ENCODE peak calls at places on chromosomes 7 and 10, in four cellular contexts. One of them, this sample, is unnamed.
A peak's percentile ranks its signal among the peaks of the same experiment; 100 is the strongest.

GRCh38 chr7:118219157-118219512 is 5.4 kb upstream of the ANKRD7 start:
- DNase-seq in left ventricle myocardium inferior: no peak
- DNase-seq in tibial artery: no peak
- DNase-seq in choroid plexus epithelial cell: no peak
- DNase-seq in this sample: no peak

GRCh38 chr10:116848032-116848911 is 1.0 kb upstream of the ENO4 start:
- DNase-seq in left ventricle myocardium inferior: no peak
- DNase-seq in tibial artery: no peak
- DNase-seq in choroid plexus epithelial cell: no peak
- DNase-seq in this sample: no peak

GRCh38 chr7:13508586-13508985 is 480.9 kb downstream of the ETV1 start:
- DNase-seq in choroid plexus epithelial cell: peak; percentile 53
- DNase-seq in left ventricle myocardium inferior: no peak
- DNase-seq in tibial artery: no peak
- DNase-seq in this sample: no peak

GRCh38 chr10:46291817-46292572 is 5.2 kb downstream of the ANTXRL start:
- DNase-seq in choroid plexus epithelial cell: no peak
- DNase-seq in tibial artery: no peak
- DNase-seq in left ventricle myocardium inferior: no peak
- DNase-seq in this sample: no peak

GRCh38 chr7:30983042-30983913 is 19.5 kb downstream of the GHRHR start:
- DNase-seq in left ventricle myocardium inferior: peak; percentile 83
- DNase-seq in choroid plexus epithelial cell: peak; percentile 89
- DNase-seq in tibial artery: peak; percentile 77
- DNase-seq in this sample: no peak

GRCh38 chr7:143490719-143491306 is 13.1 kb downstream of the TAS2R41 start:
- DNase-seq in tibial artery: peak; percentile 37
- DNase-seq in choroid plexus epithelial cell: peak; percentile 55
- DNase-seq in left ventricle myocardium inferior: no peak
- DNase-seq in this sample: no peak

GRCh38 chr7:106775552-106775936 is 89.5 kb upstream of the PIK3CG start:
- DNase-seq in tibial artery: no peak
- DNase-seq in choroid plexus epithelial cell: peak; percentile 80
- DNase-seq in left ventricle myocardium inferior: no peak
- DNase-seq in this sample: peak; percentile 66

GRCh38 chr7:108097703-108098102 is 32.5 kb downstream of the LAMB4 start:
- DNase-seq in tibial artery: no peak
- DNase-seq in left ventricle myocardium inferior: no peak
- DNase-seq in choroid plexus epithelial cell: no peak
- DNase-seq in this sample: no peak

GRCh38 chr7:12771378-12771877 is 84.0 kb downstream of the ARL4A start:
- DNase-seq in choroid plexus epithelial cell: peak; percentile 25
- DNase-seq in left ventricle myocardium inferior: no peak
- DNase-seq in tibial artery: peak; percentile 31
- DNase-seq in this sample: no peak

GRCh38 chr10:103896225-103896624 is 21.8 kb downstream of the STN1 start:
- DNase-seq in left ventricle myocardium inferior: no peak
- DNase-seq in choroid plexus epithelial cell: peak; percentile 73
- DNase-seq in tibial artery: no peak
- DNase-seq in this sample: no peak

GRCh38 chr7:131538071-131538790 is 18.2 kb downstream of the PODXL start:
- DNase-seq in left ventricle myocardium inferior: no peak
- DNase-seq in tibial artery: no peak
- DNase-seq in choroid plexus epithelial cell: peak; percentile 54
- DNase-seq in this sample: no peak

GRCh38 chr7:2706685-2707126 is 18.7 kb downstream of the AMZ1 start:
- DNase-seq in tibial artery: no peak
- DNase-seq in left ventricle myocardium inferior: no peak
- DNase-seq in choroid plexus epithelial cell: no peak
- DNase-seq in this sample: no peak

GRCh38 chr10:117653170-117653515 is 110.6 kb downstream of the EMX2 start:
- DNase-seq in left ventricle myocardium inferior: no peak
- DNase-seq in tibial artery: no peak
- DNase-seq in choroid plexus epithelial cell: peak; percentile 97
- DNase-seq in this sample: peak; percentile 93

GRCh38 chr7:93987297-93987696 is 16.9 kb downstream of the BET1 start:
- DNase-seq in choroid plexus epithelial cell: no peak
- DNase-seq in tibial artery: no peak
- DNase-seq in left ventricle myocardium inferior: no peak
- DNase-seq in this sample: no peak

GRCh38 chr10:124671486-124672075 is 72.6 kb downstream of the FAM53B start:
- DNase-seq in choroid plexus epithelial cell: peak; percentile 23
- DNase-seq in tibial artery: no peak
- DNase-seq in left ventricle myocardium inferior: peak; percentile 59
- DNase-seq in this sample: no peak

GRCh38 chr10:133618851-133619250 is 7.7 kb downstream of the FRG2B start:
- DNase-seq in choroid plexus epithelial cell: no peak
- DNase-seq in tibial artery: no peak
- DNase-seq in left ventricle myocardium inferior: no peak
- DNase-seq in this sample: no peak

GRCh38 chr10:95604630-95605029 is 43.5 kb upstream of the SORBS1 start:
- DNase-seq in choroid plexus epithelial cell: no peak
- DNase-seq in left ventricle myocardium inferior: no peak
- DNase-seq in tibial artery: no peak
- DNase-seq in this sample: no peak

GRCh38 chr10:70589762-70590662 is 12.5 kb downstream of the PRF1 start:
- DNase-seq in choroid plexus epithelial cell: peak; percentile 52
- DNase-seq in tibial artery: no peak
- DNase-seq in left ventricle myocardium inferior: peak; percentile 67
- DNase-seq in this sample: no peak

DNA sequence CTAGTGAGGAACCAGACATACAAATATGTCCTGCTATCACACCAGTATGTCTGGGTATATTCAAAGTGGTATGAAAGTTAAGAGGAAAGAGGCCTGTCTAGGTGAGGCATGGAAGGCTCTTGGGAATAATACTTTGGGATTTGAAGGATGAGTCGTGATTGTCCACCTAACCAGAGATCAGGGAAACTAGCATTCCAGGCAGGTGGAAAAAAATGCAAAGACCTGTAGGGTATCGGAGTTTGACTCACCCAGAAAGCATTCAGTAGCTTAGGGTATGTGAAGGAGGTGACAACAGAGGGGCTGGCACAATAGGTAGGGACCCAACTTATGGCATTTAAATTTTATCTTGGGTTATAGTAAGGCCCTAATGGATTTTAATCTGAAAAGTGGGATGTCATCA is 950 bp upstream of the GCC1 start:
- DNase-seq in tibial artery: no peak
- DNase-seq in left ventricle myocardium inferior: no peak
- DNase-seq in choroid plexus epithelial cell: no peak
- DNase-seq in this sample: no peak
- H3K4me3 ChIP-seq in tibial artery: no peak overlapping the region
- H3K4me3 ChIP-seq in left ventricle myocardium inferior: peak overlapping the region; percentile 79
- H3K4me3 ChIP-seq in choroid plexus epithelial cell: no peak overlapping the region
- H3K4me3 ChIP-seq in this sample: no peak overlapping the region

GRCh38 chr10:121927841-121928527 is at the start of gene ATE1:
- DNase-seq in tibial artery: peak; percentile 93
- DNase-seq in left ventricle myocardium inferior: peak; percentile 92
- DNase-seq in choroid plexus epithelial cell: peak; percentile 93
- DNase-seq in this sample: no peak
- TF ChIP-seq CTCF in tibial artery: peak; percentile 6
- TF ChIP-seq CTCF in left ventricle myocardium inferior: peak; percentile 12
- TF ChIP-seq CTCF in choroid plexus epithelial cell: peak; percentile 30
- TF ChIP-seq CTCF in this sample: peak; percentile 11

GRCh38 chr7:3862774-3863173 is 561.7 kb downstream of the SDK1 start:
- DNase-seq in tibial artery: no peak
- DNase-seq in left ventricle myocardium inferior: no peak
- DNase-seq in choroid plexus epithelial cell: no peak
- DNase-seq in this sample: no peak
- H3K4me3 ChIP-seq in tibial artery: no peak overlapping the region
- H3K4me3 ChIP-seq in left ventricle myocardium inferior: no peak overlapping the region
- H3K4me3 ChIP-seq in choroid plexus epithelial cell: no peak overlapping the region
- H3K4me3 ChIP-seq in this sample: no peak overlapping the region

GRCh38 chr7:16958724-16959123 is 76.9 kb upstream of the AGR3 start:
- DNase-seq in left ventricle myocardium inferior: no peak
- DNase-seq in tibial artery: no peak
- DNase-seq in choroid plexus epithelial cell: no peak
- DNase-seq in this sample: no peak

GRCh38 chr7:16962986-16963385 is 81.2 kb upstream of the AGR3 start:
- DNase-seq in choroid plexus epithelial cell: peak; percentile 26
- DNase-seq in tibial artery: no peak
- DNase-seq in left ventricle myocardium inferior: no peak
- DNase-seq in this sample: no peak

GRCh38 chr7:16967174-16967868 is 85.5 kb upstream of the AGR3 start:
- DNase-seq in choroid plexus epithelial cell: no peak
- DNase-seq in left ventricle myocardium inferior: no peak
- DNase-seq in tibial artery: no peak
- DNase-seq in this sample: no peak

GRCh38 chr7:16960566-16960965 is 78.8 kb upstream of the AGR3 start:
- DNase-seq in tibial artery: no peak
- DNase-seq in choroid plexus epithelial cell: no peak
- DNase-seq in left ventricle myocardium inferior: no peak
- DNase-seq in this sample: no peak

DNA sequence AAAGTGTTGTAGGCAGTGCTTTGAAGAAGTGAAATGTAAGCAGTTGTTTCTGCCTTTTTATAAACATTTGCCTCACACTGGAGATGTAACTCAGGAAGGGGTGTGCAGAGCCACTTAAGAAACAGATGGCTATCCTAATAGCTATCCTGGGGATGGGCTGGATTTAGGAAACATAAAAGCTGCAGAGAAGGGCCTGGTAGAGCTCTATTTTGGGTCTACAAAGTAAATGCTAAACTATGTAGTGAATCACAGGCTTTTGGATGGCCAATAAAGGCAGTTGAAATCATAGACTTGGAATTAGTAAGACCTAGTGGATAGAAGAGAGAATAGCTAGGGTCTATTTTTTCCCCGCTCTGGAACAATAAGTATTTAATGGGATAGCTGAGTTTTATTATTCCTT is 79.9 kb upstream of the AGR3 start:
- DNase-seq in tibial artery: no peak
- DNase-seq in left ventricle myocardium inferior: no peak
- DNase-seq in choroid plexus epithelial cell: no peak
- DNase-seq in this sample: no peak
- TF ChIP-seq CTCF in tibial artery: peak; percentile 6
- TF ChIP-seq CTCF in left ventricle myocardium inferior: no peak
- TF ChIP-seq CTCF in choroid plexus epithelial cell: no peak
- TF ChIP-seq CTCF in this sample: no peak

GRCh38 chr10:99449023-99449422 is 18.6 kb upstream of the GOT1 start:
- DNase-seq in left ventricle myocardium inferior: no peak
- DNase-seq in tibial artery: no peak
- DNase-seq in choroid plexus epithelial cell: no peak
- DNase-seq in this sample: no peak

GRCh38 chr10:99451981-99452380 is 21.6 kb upstream of the GOT1 start:
- DNase-seq in tibial artery: no peak
- DNase-seq in choroid plexus epithelial cell: no peak
- DNase-seq in left ventricle myocardium inferior: no peak
- DNase-seq in this sample: no peak

GRCh38 chr10:99450624-99451498 is 20.4 kb upstream of the GOT1 start:
- DNase-seq in tibial artery: no peak
- DNase-seq in left ventricle myocardium inferior: no peak
- DNase-seq in choroid plexus epithelial cell: peak; percentile 24
- DNase-seq in this sample: no peak

GRCh38 chr10:99451499-99451788 is 21.0 kb upstream of the GOT1 start:
- DNase-seq in tibial artery: no peak
- DNase-seq in left ventricle myocardium inferior: no peak
- DNase-seq in choroid plexus epithelial cell: no peak
- DNase-seq in this sample: no peak

DNA sequence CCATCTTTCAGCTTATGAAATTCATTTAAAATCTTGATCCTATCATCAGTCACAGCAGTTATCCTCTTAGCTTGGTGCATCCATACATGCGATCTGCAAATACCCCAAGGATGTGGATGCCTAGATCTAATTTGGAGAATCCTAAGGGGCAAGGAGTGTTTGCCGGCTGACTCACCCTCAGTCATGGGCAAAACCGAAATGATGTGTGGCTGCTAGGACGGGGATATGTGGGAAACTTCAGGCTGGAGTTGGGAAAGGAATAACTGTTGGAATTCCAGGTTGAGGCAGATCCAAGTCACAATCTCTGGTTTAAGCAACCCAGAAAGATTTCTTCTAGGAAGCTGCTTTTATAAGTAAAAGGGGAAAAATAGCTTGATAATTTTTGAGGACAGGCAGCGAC is 19.7 kb upstream of the GOT1 start:
- DNase-seq in choroid plexus epithelial cell: no peak
- DNase-seq in left ventricle myocardium inferior: no peak
- DNase-seq in tibial artery: no peak
- DNase-seq in this sample: no peak
- H3K4me3 ChIP-seq in choroid plexus epithelial cell: no peak overlapping the region
- H3K4me3 ChIP-seq in left ventricle myocardium inferior: peak overlapping the region; percentile 0
- H3K4me3 ChIP-seq in tibial artery: no peak overlapping the region
- H3K4me3 ChIP-seq in this sample: no peak overlapping the region

GRCh38 chr7:7662527-7662926 is 22.0 kb downstream of the UMAD1 start:
- DNase-seq in choroid plexus epithelial cell: peak; percentile 55
- DNase-seq in tibial artery: no peak
- DNase-seq in left ventricle myocardium inferior: no peak
- DNase-seq in this sample: no peak
- TF ChIP-seq CTCF in choroid plexus epithelial cell: peak; percentile 74
- TF ChIP-seq CTCF in tibial artery: no peak
- TF ChIP-seq CTCF in left ventricle myocardium inferior: peak; percentile 49
- TF ChIP-seq CTCF in this sample: peak; percentile 47

DNA sequence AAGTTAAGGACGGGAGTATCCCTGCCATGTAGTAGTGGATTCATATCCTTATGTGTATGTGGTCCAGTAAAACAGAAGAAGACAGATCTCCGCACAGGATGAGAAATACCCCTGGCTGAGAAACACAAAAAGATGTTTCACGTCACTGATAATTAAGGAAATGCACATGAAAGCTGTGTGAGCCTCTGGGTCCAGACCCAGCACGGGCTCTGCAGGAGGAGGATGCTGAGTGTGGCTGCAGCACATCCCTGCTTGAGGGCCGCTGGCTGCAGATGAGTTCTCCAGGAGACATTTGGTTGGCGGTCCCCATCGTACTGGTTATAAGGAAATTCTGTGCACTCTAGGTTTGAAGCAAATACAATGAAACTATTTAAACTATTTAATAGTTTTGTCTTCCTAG is 8.2 kb upstream of the SUN1 start:
- DNase-seq in choroid plexus epithelial cell: no peak
- DNase-seq in left ventricle myocardium inferior: no peak
- DNase-seq in tibial artery: no peak
- DNase-seq in this sample: no peak
- H3K4me3 ChIP-seq in choroid plexus epithelial cell: no peak overlapping the region
- H3K4me3 ChIP-seq in left ventricle myocardium inferior: no peak overlapping the region
- H3K4me3 ChIP-seq in tibial artery: no peak overlapping the region
- H3K4me3 ChIP-seq in this sample: no peak overlapping the region

GRCh38 chr7:151060113-151060415 is 675 bp downstream of the SLC4A2 start:
- DNase-seq in left ventricle myocardium inferior: no peak
- DNase-seq in tibial artery: no peak
- DNase-seq in choroid plexus epithelial cell: no peak
- DNase-seq in this sample: no peak
- TF ChIP-seq CTCF in left ventricle myocardium inferior: no peak
- TF ChIP-seq CTCF in tibial artery: no peak
- TF ChIP-seq CTCF in choroid plexus epithelial cell: no peak
- TF ChIP-seq CTCF in this sample: no peak